ENCODE peak calls at places on chromosomes 16 and 17, in five cellular contexts. One of them, this sample, is unnamed.
A peak's percentile ranks its signal among the peaks of the same experiment; 100 is the strongest.

GRCh38 chr17:74450925-74451403 is 15.5 kb upstream of the CD300A start:
- DNase-seq in IMR-90: no peak
- DNase-seq in CD8-positive, alpha-beta T cell: no peak
- DNase-seq in EL: no peak
- DNase-seq in NCI-H1436: no peak
- DNase-seq in this sample: no peak

GRCh38 chr17:67884766-67885165 is 59.5 kb downstream of the BPTF start:
- DNase-seq in IMR-90: no peak
- DNase-seq in CD8-positive, alpha-beta T cell: no peak
- DNase-seq in EL: no peak
- DNase-seq in NCI-H1436: no peak
- DNase-seq in this sample: no peak

GRCh38 chr16:75624921-75625334 is 1.8 kb upstream of the ADAT1 start:
- DNase-seq in IMR-90: peak; percentile 63
- DNase-seq in CD8-positive, alpha-beta T cell: no peak
- DNase-seq in EL: peak; percentile 42
- DNase-seq in NCI-H1436: no peak
- DNase-seq in this sample: no peak

GRCh38 chr16:65375651-65376050 is 253.8 kb upstream of the CDH11 start:
- DNase-seq in IMR-90: peak; percentile 58
- DNase-seq in CD8-positive, alpha-beta T cell: no peak
- DNase-seq in EL: peak; percentile 47
- DNase-seq in NCI-H1436: no peak
- DNase-seq in this sample: no peak

GRCh38 chr17:61499632-61500031 is 47.4 kb downstream of the TBX4 start:
- DNase-seq in IMR-90: no peak
- DNase-seq in CD8-positive, alpha-beta T cell: no peak
- DNase-seq in EL: no peak
- DNase-seq in NCI-H1436: no peak
- DNase-seq in this sample: no peak

GRCh38 chr16:4218202-4218601 is 23.7 kb downstream of the SRL start:
- DNase-seq in IMR-90: no peak
- DNase-seq in CD8-positive, alpha-beta T cell: no peak
- DNase-seq in EL: no peak
- DNase-seq in NCI-H1436: no peak
- DNase-seq in this sample: no peak

GRCh38 chr16:10566613-10567012 is 13.8 kb downstream of the EMP2 start:
- DNase-seq in IMR-90: no peak
- DNase-seq in CD8-positive, alpha-beta T cell: no peak
- DNase-seq in EL: no peak
- DNase-seq in NCI-H1436: no peak
- DNase-seq in this sample: no peak

GRCh38 chr17:69761767-69762321 is 313.2 kb upstream of the KCNJ16 start:
- DNase-seq in IMR-90: peak; percentile 99
- DNase-seq in CD8-positive, alpha-beta T cell: no peak
- DNase-seq in EL: peak; percentile 96
- DNase-seq in NCI-H1436: no peak
- DNase-seq in this sample: no peak

GRCh38 chr17:13036776-13037175 is 18.9 kb upstream of the ELAC2 start:
- DNase-seq in IMR-90: peak; percentile 11
- DNase-seq in CD8-positive, alpha-beta T cell: no peak
- DNase-seq in EL: peak; percentile 21
- DNase-seq in NCI-H1436: no peak
- DNase-seq in this sample: no peak

GRCh38 chr17:17146791-17147406 is 59.2 kb downstream of the PLD6 start:
- DNase-seq in IMR-90: no peak
- DNase-seq in CD8-positive, alpha-beta T cell: peak; percentile 34
- DNase-seq in EL: no peak
- DNase-seq in NCI-H1436: no peak
- DNase-seq in this sample: peak; percentile 11

GRCh38 chr16:10744370-10745030 is 858 bp downstream of the NUBP1 start:
- DNase-seq in IMR-90: peak; percentile 49
- DNase-seq in CD8-positive, alpha-beta T cell: no peak
- DNase-seq in EL: no peak
- DNase-seq in NCI-H1436: no peak
- DNase-seq in this sample: no peak

GRCh38 chr17:40615295-40615988 is 32.2 kb downstream of the SMARCE1 start:
- DNase-seq in IMR-90: peak; percentile 47
- DNase-seq in CD8-positive, alpha-beta T cell: peak; percentile 57
- DNase-seq in EL: peak; percentile 44
- DNase-seq in NCI-H1436: no peak
- DNase-seq in this sample: no peak

GRCh38 chr16:87464691-87465300 is 28.0 kb downstream of the ZCCHC14 start:
- DNase-seq in IMR-90: peak; percentile 96
- DNase-seq in CD8-positive, alpha-beta T cell: peak; percentile 31
- DNase-seq in EL: peak; percentile 84
- DNase-seq in NCI-H1436: no peak
- DNase-seq in this sample: no peak

GRCh38 chr16:81921415-81921814 is 89.9 kb downstream of the SDR42E1 start:
- DNase-seq in IMR-90: peak; percentile 36
- DNase-seq in CD8-positive, alpha-beta T cell: no peak
- DNase-seq in EL: no peak
- DNase-seq in NCI-H1436: no peak
- DNase-seq in this sample: no peak

GRCh38 chr17:76189741-76190140 is 48.7 kb upstream of the FOXJ1 start:
- DNase-seq in IMR-90: no peak
- DNase-seq in CD8-positive, alpha-beta T cell: no peak
- DNase-seq in EL: no peak
- DNase-seq in NCI-H1436: no peak
- DNase-seq in this sample: no peak

GRCh38 chr17:55582910-55583309 is 71.7 kb upstream of the SMIM36 start:
- DNase-seq in IMR-90: peak; percentile 49
- DNase-seq in CD8-positive, alpha-beta T cell: no peak
- DNase-seq in EL: no peak
- DNase-seq in NCI-H1436: no peak
- DNase-seq in this sample: no peak

GRCh38 chr17:82389379-82389778 is 17.8 kb downstream of the UTS2R start:
- DNase-seq in IMR-90: no peak
- DNase-seq in CD8-positive, alpha-beta T cell: no peak
- DNase-seq in EL: no peak
- DNase-seq in NCI-H1436: no peak
- DNase-seq in this sample: no peak

GRCh38 chr16:17404903-17405691 is 65.7 kb downstream of the XYLT1 start:
- DNase-seq in IMR-90: peak; percentile 49
- DNase-seq in CD8-positive, alpha-beta T cell: no peak
- DNase-seq in EL: peak; percentile 86
- DNase-seq in NCI-H1436: no peak
- DNase-seq in this sample: no peak

GRCh38 chr16:78638371-78638770 is 538.9 kb downstream of the WWOX start:
- DNase-seq in IMR-90: no peak
- DNase-seq in CD8-positive, alpha-beta T cell: no peak
- DNase-seq in EL: no peak
- DNase-seq in NCI-H1436: no peak
- DNase-seq in this sample: no peak

GRCh38 chr17:28097901-28098300 is 55.4 kb downstream of the NLK start:
- DNase-seq in IMR-90: no peak
- DNase-seq in CD8-positive, alpha-beta T cell: no peak
- DNase-seq in EL: no peak
- DNase-seq in NCI-H1436: no peak
- DNase-seq in this sample: no peak

GRCh38 chr17:29640413-29640812 is 17.7 kb upstream of the CORO6 start:
- DNase-seq in IMR-90: peak; percentile 74
- DNase-seq in CD8-positive, alpha-beta T cell: no peak
- DNase-seq in EL: peak; percentile 60
- DNase-seq in NCI-H1436: no peak
- DNase-seq in this sample: no peak

GRCh38 chr17:18962494-18962815 is 10.5 kb downstream of the SLC5A10 start:
- DNase-seq in IMR-90: no peak
- DNase-seq in CD8-positive, alpha-beta T cell: no peak
- DNase-seq in EL: no peak
- DNase-seq in NCI-H1436: no peak
- DNase-seq in this sample: no peak

GRCh38 chr17:71423871-71424546 is 696.8 kb upstream of the SOX9 start:
- DNase-seq in IMR-90: peak; percentile 76
- DNase-seq in CD8-positive, alpha-beta T cell: no peak
- DNase-seq in EL: peak; percentile 85
- DNase-seq in NCI-H1436: peak; percentile 92
- DNase-seq in this sample: no peak

This sample was measured in CD8-positive, alpha-beta memory T cell.